ENCODE peak calls at places on chromosomes 16 and 17, in nine cellular contexts. N is stimulated activated CD4-positive, alpha-beta T cell treated with anti-CD3 and anti-CD28 coated beads, Interleukin-4, amount 100 ng/mL, for 1 hour; Y is heart left ventricle; I is transverse colon; W is MM.1S; F is pons; Z is CD8-positive, alpha-beta T cell; E is iris pigment epithelial cell; D is NCI-H1417 treated with DMSO at 0.1 percent for 48 hours. S is an unnamed sample.

GRCh38 chr17:71649986-71650385 is 470.8 kb upstream of the SOX9 start:
- DNase-seq in Z (no peak), I (no peak), D (no peak), N (no peak), E (peak; percentile 76), F (no peak), W (no peak), Y (no peak), S (no peak)

GRCh38 chr17:81511800-81512559 is 619 bp downstream of the ACTG1 start:
- DNase-seq in W (no peak), E (peak; percentile 52), F (no peak), N (no peak), D (no peak), Y (peak; percentile 61), Z (peak; percentile 40), I (no peak), S (peak; percentile 44)

GRCh38 chr16:88363239-88363891 is 19.4 kb upstream of the ZNF469 start:
- DNase-seq in F (no peak), I (no peak), D (no peak), W (no peak), N (no peak), Z (no peak), Y (no peak), E (no peak), S (no peak)

GRCh38 chr17:47907932-47908562 is 12.0 kb downstream of the SP2 start:
- DNase-seq in F (no peak), N (no peak), Z (no peak), I (no peak), Y (no peak), E (no peak), D (no peak), W (peak; percentile 18), S (no peak)

GRCh38 chr17:382644-383533 is 30.3 kb upstream of the RPH3AL start:
- DNase-seq in N (no peak), I (no peak), W (no peak), Z (no peak), E (peak; percentile 77), Y (peak; percentile 52), F (peak; percentile 36), D (no peak), S (no peak)

GRCh38 chr16:13307255-13307654 is 405.9 kb downstream of the SHISA9 start:
- DNase-seq in I (no peak), Z (no peak), W (no peak), E (peak; percentile 69), N (no peak), F (no peak), D (no peak), Y (no peak), S (no peak)

GRCh38 chr17:66847704-66848103 is 12.8 kb downstream of the CACNG5 start:
- DNase-seq in Z (no peak), E (no peak), W (no peak), D (no peak), I (no peak), F (no peak), Y (no peak), N (no peak), S (no peak)

GRCh38 chr17:2299756-2300155 is 3.8 kb downstream of the SMG6 start:
- DNase-seq in F (no peak), E (no peak), N (no peak), W (no peak), Y (no peak), Z (no peak), I (no peak), D (no peak), S (no peak)

GRCh38 chr16:66906916-66907836 is 11.5 kb downstream of the CDH16 start:
- DNase-seq in W (no peak), D (no peak), E (no peak), Y (peak; percentile 58), I (no peak), F (no peak), N (no peak), Z (no peak), S (no peak)

GRCh38 chr16:11735801-11736200 is 6.9 kb downstream of the TXNDC11 start:
- DNase-seq in Y (no peak), N (no peak), F (no peak), Z (no peak), D (no peak), E (no peak), I (no peak), W (peak; percentile 56), S (no peak)

GRCh38 chr17:82570282-82570681 is 50.8 kb downstream of the FOXK2 start:
- DNase-seq in I (no peak), W (no peak), D (no peak), F (no peak), Z (no peak), N (no peak), Y (no peak), E (no peak), S (no peak)

GRCh38 chr17:61406871-61407210 is 7.2 kb downstream of the TBX2 start:
- DNase-seq in D (no peak), E (no peak), N (no peak), Z (no peak), F (no peak), I (no peak), Y (no peak), W (no peak), S (no peak)

GRCh38 chr16:35391328-35391727 is 1931.9 kb downstream of the TP53TG3F start:
- DNase-seq in W (peak; percentile 47), N (no peak), Z (no peak), E (peak; percentile 56), I (no peak), F (peak; percentile 71), D (no peak), Y (peak; percentile 42), S (no peak)

GRCh38 chr16:87226926-87227650 is 90.1 kb downstream of the C16orf95 start:
- DNase-seq in F (no peak), W (no peak), N (no peak), D (no peak), I (no peak), Y (peak; percentile 36), E (peak; percentile 81), Z (no peak), S (peak; percentile 67)

GRCh38 chr17:61878984-61879612 is 15.8 kb upstream of the BRIP1 start:
- DNase-seq in D (no peak), W (no peak), I (no peak), E (peak; percentile 29), N (no peak), Y (no peak), Z (no peak), F (no peak), S (no peak)

GRCh38 chr17:75010683-75011406 is 1.6 kb upstream of the MRPL58 start:
- DNase-seq in D (no peak), N (no peak), Z (no peak), Y (peak; percentile 75), E (peak; percentile 47), F (peak; percentile 34), W (no peak), I (peak; percentile 56), S (no peak)

GRCh38 chr17:35003778-35004177 is 23.5 kb downstream of the LIG3 start:
- DNase-seq in E (no peak), Z (no peak), W (no peak), D (no peak), N (no peak), Y (no peak), I (no peak), F (no peak), S (no peak)

GRCh38 chr17:43852571-43852970 is 5.6 kb downstream of the CD300LG start:
- DNase-seq in D (no peak), I (no peak), W (no peak), Y (no peak), N (no peak), F (no peak), Z (no peak), E (no peak), S (no peak)

GRCh38 chr16:50762241-50762640 is 20.4 kb downstream of the CYLD start:
- DNase-seq in N (no peak), E (peak; percentile 9), D (no peak), Y (no peak), Z (no peak), W (no peak), I (no peak), F (peak; percentile 30), S (no peak)

GRCh38 chr16:12097523-12098428 is 121.2 kb downstream of the SNX29 start:
- DNase-seq in Z (no peak), F (peak; percentile 81), Y (peak; percentile 44), N (no peak), I (peak; percentile 13), W (no peak), E (peak; percentile 89), D (no peak), S (no peak)

GRCh38 chr17:4004517-4005295 is 40.5 kb upstream of the ATP2A3 start:
- DNase-seq in D (no peak), F (no peak), E (peak; percentile 29), I (peak; percentile 78), N (peak; percentile 66), W (no peak), Z (peak; percentile 71), Y (peak; percentile 62), S (no peak)

GRCh38 chr16:24776486-24777220 is 47.2 kb downstream of the TNRC6A start:
- DNase-seq in E (peak; percentile 57), W (no peak), F (peak; percentile 31), D (no peak), Z (no peak), Y (peak; percentile 68), I (no peak), N (no peak), S (no peak)

GRCh38 chr17:48322060-48322459 is 108.0 kb downstream of the SKAP1 start:
- DNase-seq in D (no peak), Y (no peak), I (no peak), F (no peak), E (peak; percentile 18), W (no peak), Z (no peak), N (no peak), S (no peak)

GRCh38 chr17:17824119-17824779 is 12.5 kb downstream of the SREBF1 start:
- DNase-seq in F (peak; percentile 48), D (no peak), I (no peak), E (no peak), W (no peak), Z (no peak), N (no peak), Y (no peak), S (no peak)

GRCh38 chr17:32621612-32622312 is 135.0 kb downstream of the CDK5R1 start:
- DNase-seq in W (no peak), Z (no peak), F (no peak), E (peak; percentile 21), D (no peak), Y (no peak), N (no peak), I (no peak), S (no peak)

GRCh38 chr17:76382803-76383644 is 1.4 kb upstream of the SPHK1 start:
- DNase-seq in E (peak; percentile 82), D (no peak), I (peak; percentile 67), Y (peak; percentile 51), Z (peak; percentile 51), N (peak; percentile 68), W (peak; percentile 69), F (no peak), S (no peak)

GRCh38 chr17:30808785-30809286 is 15.7 kb downstream of the CRLF3 start:
- DNase-seq in E (peak; percentile 45), Z (peak; percentile 36), Y (no peak), D (no peak), N (no peak), W (peak; percentile 87), F (peak; percentile 71), I (no peak), S (no peak)

GRCh38 chr16:57468346-57468745 is 5.9 kb downstream of the POLR2C start:
- DNase-seq in E (no peak), Y (no peak), I (no peak), D (no peak), N (no peak), W (no peak), F (no peak), Z (no peak), S (no peak)